ENCODE peak calls at places on chromosomes 2 and 18, in eight cellular contexts. L, B, C, S, V, Q, R and Z are unnamed samples.

GRCh38 chr2:45780541-45781463 is 129.3 kb downstream of the PRKCE start:
- DNase-seq in S (no peak), B (no peak), L (no peak), C (no peak), Q (no peak), R (no peak), V (no peak), Z (no peak)

GRCh38 chr2:141570474-141571131 is 560.2 kb downstream of the LRP1B start:
- DNase-seq in S (peak; percentile 44), B (no peak), L (no peak), R (peak; percentile 43), Q (no peak), V (no peak), C (no peak), Z (no peak)

GRCh38 chr2:159890945-159891588 is 93.1 kb upstream of the CD302 start:
- DNase-seq in B (no peak), S (no peak), Q (peak; percentile 48), L (no peak), C (no peak), R (no peak), V (no peak), Z (no peak)

GRCh38 chr2:85756822-85757435 is 3.1 kb downstream of the ATOH8 start:
- DNase-seq in L (no peak), B (no peak), C (no peak), S (no peak), V (no peak), R (no peak), Q (no peak), Z (no peak)

GRCh38 chr2:235577404-235578330 is 83.8 kb downstream of the AGAP1 start:
- DNase-seq in B (no peak), V (peak; percentile 33), L (peak; percentile 63), S (no peak), Q (no peak), R (peak; percentile 57), C (peak; percentile 83), Z (peak; percentile 51)

GRCh38 chr2:124112966-124113365 is 87.9 kb downstream of the CNTNAP5 start:
- DNase-seq in L (no peak), B (no peak), V (no peak), R (no peak), C (peak; percentile 84), Q (no peak), S (no peak), Z (no peak)

GRCh38 chr2:205704101-205704741 is 21.9 kb downstream of the NRP2 start:
- DNase-seq in S (no peak), C (peak; percentile 54), L (no peak), V (no peak), B (no peak), R (no peak), Q (no peak), Z (no peak)

GRCh38 chr18:5890606-5891360 is 4.5 kb downstream of the TMEM200C start:
- DNase-seq in R (peak; percentile 66), B (no peak), S (peak; percentile 77), V (peak; percentile 46), C (peak; percentile 34), Q (peak; percentile 33), L (no peak), Z (peak; percentile 29)

GRCh38 chr2:51350100-51350499 is 318.2 kb upstream of the NRXN1 start:
- DNase-seq in B (no peak), S (no peak), V (no peak), L (no peak), Q (no peak), R (no peak), C (peak; percentile 70), Z (no peak)

GRCh38 chr18:78975282-78975681 is 4.3 kb upstream of the SALL3 start:
- DNase-seq in Q (no peak), R (no peak), S (no peak), B (no peak), C (no peak), L (peak; percentile 28), V (no peak), Z (no peak)

GRCh38 chr2:159003555-159003954 is 35.1 kb downstream of the TANC1 start:
- DNase-seq in C (no peak), R (no peak), L (no peak), Q (no peak), V (no peak), B (no peak), S (peak; percentile 74), Z (no peak)

GRCh38 chr2:160388464-160389263 is 104.9 kb downstream of the RBMS1 start:
- DNase-seq in S (peak; percentile 57), V (no peak), C (no peak), Q (peak; percentile 81), B (peak; percentile 64), L (no peak), R (no peak), Z (no peak)

GRCh38 chr2:170821631-170822291 is 5.1 kb downstream of the GAD1 start:
- DNase-seq in R (no peak), C (no peak), S (no peak), B (no peak), L (no peak), V (no peak), Q (no peak), Z (no peak)
- H3K4me3 ChIP-seq in R (no peak overlapping the region), C (no peak overlapping the region), S (peak overlapping the region; percentile 5), B (no peak overlapping the region), L (peak overlapping the region; percentile 25), V (peak overlapping the region; percentile 50), Q (peak overlapping the region; percentile 88), Z (peak overlapping the region; percentile 64)

GRCh38 chr2:128433911-128434550 is 115.4 kb upstream of the HS6ST1 start:
- DNase-seq in C (no peak), S (peak; percentile 12), B (peak; percentile 53), Q (no peak), R (no peak), L (no peak), V (no peak), Z (no peak)
- H3K27me3 ChIP-seq in C (no peaks in the 10 kb centered on the region), S (no peaks in the 10 kb centered on the region), B (no peaks in the 10 kb centered on the region), Q (peaks cover 7% of the 10 kb centered on the region), R (no peaks in the 10 kb centered on the region), L (no peaks in the 10 kb centered on the region), V (no peaks in the 10 kb centered on the region), Z (no peaks in the 10 kb centered on the region)

DNA sequence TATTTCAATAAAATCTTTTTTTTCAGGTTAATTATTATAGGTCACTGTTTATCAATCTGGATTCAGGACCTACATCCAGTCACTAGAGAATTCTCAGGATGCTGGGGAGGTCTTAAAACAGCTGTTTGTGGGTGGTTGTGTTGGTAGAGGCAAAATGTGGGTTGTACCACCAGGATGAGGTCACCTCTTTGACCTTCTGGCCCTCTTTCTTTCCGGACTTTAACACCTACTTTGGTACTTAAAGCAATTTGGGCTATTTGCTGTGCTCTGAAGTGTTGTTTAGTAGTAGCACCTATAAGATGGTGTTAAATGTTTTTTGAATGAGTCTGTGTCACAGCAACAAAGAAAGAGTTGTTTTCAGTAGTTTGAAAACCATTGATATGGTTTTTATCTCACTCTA is 14.6 kb downstream of the EML4 start:
- DNase-seq in S (no peak), B (no peak), Q (no peak), V (no peak), C (no peak), R (no peak), L (no peak), Z (no peak)
- H3K27ac ChIP-seq in S (no peak overlapping the region), B (no peak overlapping the region), Q (peak overlapping the region; percentile 53), V (no peak overlapping the region), C (peak overlapping the region; percentile 16), R (peak overlapping the region; percentile 75), L (no peak overlapping the region), Z (no peak overlapping the region)

DNA sequence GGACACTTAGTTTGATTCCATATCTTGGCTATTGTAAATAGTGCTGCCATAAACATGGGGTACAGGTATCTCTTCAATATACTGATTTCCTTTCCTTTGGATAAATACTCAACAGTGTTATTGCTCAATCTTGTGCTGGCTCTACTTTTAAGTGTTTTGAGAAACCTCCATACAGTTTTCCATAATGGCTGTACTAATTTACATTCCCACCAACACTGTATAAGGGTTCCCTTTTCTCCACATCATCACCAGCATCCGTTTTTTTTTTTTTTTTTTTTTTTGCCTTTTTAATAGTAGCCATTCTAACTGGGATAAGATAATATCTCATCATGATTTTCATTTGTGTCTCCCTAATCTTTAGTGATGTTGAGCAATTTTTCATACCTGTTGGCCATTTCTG is 29.9 kb upstream of the GALNT5 start:
- DNase-seq in V (no peak), L (no peak), B (no peak), Q (no peak), S (no peak), C (no peak), R (no peak), Z (no peak)
- H3K4me3 ChIP-seq in V (no peak overlapping the region), L (no peak overlapping the region), B (no peak overlapping the region), Q (no peak overlapping the region), S (no peak overlapping the region), C (no peak overlapping the region), R (no peak overlapping the region), Z (no peak overlapping the region)

DNA sequence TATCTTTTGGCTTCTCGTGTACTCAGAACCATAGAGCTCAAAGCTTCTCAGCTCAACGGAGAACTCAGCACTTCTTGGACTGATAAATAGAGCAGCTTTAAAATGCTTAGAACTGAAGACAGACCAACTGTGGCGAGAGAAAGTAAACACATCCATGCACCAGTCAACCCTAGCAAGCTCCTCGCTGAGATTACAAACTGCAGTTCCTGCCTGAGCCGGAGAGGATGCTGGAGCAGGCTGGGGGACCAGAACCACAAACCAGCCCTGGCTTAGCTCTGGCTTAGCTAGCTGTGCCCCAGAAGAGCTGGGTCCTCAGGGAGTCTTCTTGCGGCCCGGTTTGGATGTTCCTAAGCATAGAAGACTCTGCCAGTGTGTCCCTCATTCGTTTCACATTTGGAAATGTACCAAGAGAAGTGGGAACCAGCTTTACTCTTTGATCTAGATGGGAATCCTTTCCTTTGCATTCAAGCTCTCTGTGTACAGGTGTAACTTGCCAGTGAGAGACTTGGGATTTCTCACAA is 5.6 kb downstream of the PAX8 start:
- DNase-seq in C (peak; percentile 20), B (peak; percentile 15), V (no peak), S (no peak), R (no peak), Q (peak; percentile 50), L (no peak), Z (no peak)
- H3K27me3 ChIP-seq in C (peaks cover 88% of the 10 kb centered on the region), B (peaks cover 10% of the 10 kb centered on the region), V (peaks cover 84% of the 10 kb centered on the region), S (no peaks in the 10 kb centered on the region), R (no peaks in the 10 kb centered on the region), Q (peaks cover 29% of the 10 kb centered on the region), L (peaks cover 43% of the 10 kb centered on the region), Z (peaks cover 99% of the 10 kb centered on the region)